ENCODE peak calls at places on chromosomes 1 and 21, in five cellular contexts. I, P, M, T and H are unnamed samples.

GRCh38 chr1:232377494-232377770 is 252.5 kb downstream of the SIPA1L2 start:
- DNase-seq in P (no peak), T (no peak), I (no peak), M (peak; percentile 78), H (peak; percentile 43)

GRCh38 chr1:203122159-203122558 is 5.4 kb upstream of the ADORA1 start:
- DNase-seq in T (no peak), M (no peak), I (peak; percentile 17), P (no peak), H (no peak)

GRCh38 chr1:214496126-214496525 is 55.3 kb downstream of the PTPN14 start:
- DNase-seq in P (no peak), I (no peak), M (no peak), T (no peak), H (peak; percentile 35)

GRCh38 chr1:162902372-162902771 is 41.4 kb upstream of the CCDC190 start:
- DNase-seq in T (no peak), I (no peak), P (no peak), M (peak; percentile 67), H (peak; percentile 17)

GRCh38 chr1:207867136-207868081 is 43.5 kb downstream of the CD34 start:
- DNase-seq in I (no peak), M (no peak), T (no peak), P (no peak), H (peak; percentile 43)

GRCh38 chr1:117932576-117932975 is 3.0 kb downstream of the WDR3 start:
- DNase-seq in M (no peak), T (no peak), P (no peak), I (no peak), H (no peak)

GRCh38 chr1:12697406-12697805 is 18.5 kb upstream of the AADACL3 start:
- DNase-seq in M (no peak), T (no peak), I (no peak), P (no peak), H (no peak)

GRCh38 chr1:211133393-211133840 is 531 bp downstream of the KCNH1 start:
- DNase-seq in M (no peak), P (no peak), T (peak; percentile 7), I (peak; percentile 58), H (peak; percentile 23)

GRCh38 chr1:205449750-205450443 is 5.9 kb downstream of the BLACAT1 start:
- DNase-seq in P (no peak), T (peak; percentile 3), I (peak; percentile 86), M (peak; percentile 36), H (peak; percentile 18)

GRCh38 chr1:92538413-92539061 is 51.8 kb upstream of the GFI1 start:
- DNase-seq in M (peak; percentile 15), I (no peak), P (no peak), T (no peak), H (peak; percentile 29)

GRCh38 chr1:231170875-231171274 is 9.0 kb downstream of the TRIM67 start:
- DNase-seq in P (no peak), T (peak; percentile 22), I (no peak), M (no peak), H (no peak)

GRCh38 chr1:235708390-235708962 is 58.9 kb upstream of the GNG4 start:
- DNase-seq in P (no peak), I (no peak), T (no peak), M (peak; percentile 66), H (no peak)

GRCh38 chr1:15452866-15453571 is 3.5 kb upstream of the CELA2A start:
- DNase-seq in M (no peak), T (no peak), I (no peak), P (no peak), H (no peak)

GRCh38 chr1:177546346-177546745 is 375.6 kb downstream of the BRINP2 start:
- DNase-seq in M (no peak), I (no peak), T (no peak), P (no peak), H (no peak)

GRCh38 chr1:235902638-235903542 is 36.2 kb upstream of the LYST start:
- DNase-seq in T (no peak), I (no peak), P (no peak), M (peak; percentile 44), H (peak; percentile 86)

GRCh38 chr21:17793271-17793670 is 25.9 kb downstream of the C21orf91 start:
- DNase-seq in M (no peak), I (no peak), T (no peak), P (no peak), H (no peak)

GRCh38 chr1:5329068-5329739 is 663.0 kb downstream of the NPHP4 start:
- DNase-seq in M (no peak), I (no peak), P (no peak), T (no peak), H (no peak)

GRCh38 chr21:39087238-39087975 is 95.8 kb downstream of the PSMG1 start:
- DNase-seq in I (no peak), P (peak; percentile 12), M (no peak), T (no peak), H (no peak)

GRCh38 chr1:12034381-12034801 is 15.1 kb downstream of the MIIP start:
- DNase-seq in I (no peak), T (no peak), P (no peak), M (peak; percentile 44), H (peak; percentile 30)

GRCh38 chr21:33655591-33656221 is 13.4 kb downstream of the ITSN1 start:
- DNase-seq in M (peak; percentile 97), P (no peak), T (peak; percentile 97), I (peak; percentile 49), H (peak; percentile 84)

GRCh38 chr1:109371271-109371739 is 26.4 kb downstream of the SORT1 start:
- DNase-seq in T (peak; percentile 98), M (peak; percentile 65), I (no peak), P (no peak), H (peak; percentile 91)

GRCh38 chr1:87386217-87386790 is 57.6 kb downstream of the LMO4 start:
- DNase-seq in I (no peak), M (no peak), P (no peak), T (no peak), H (no peak)

GRCh38 chr21:32592929-32593502 is 7.7 kb upstream of the TCP10L start:
- DNase-seq in M (no peak), I (no peak), P (no peak), T (no peak), H (no peak)

GRCh38 chr1:34794790-34795180 is 2.0 kb downstream of the GJA4 start:
- DNase-seq in T (no peak), M (no peak), I (no peak), P (no peak), H (no peak)

GRCh38 chr1:34796990-34797389 is 4.2 kb downstream of the GJA4 start:
- DNase-seq in M (no peak), I (no peak), T (no peak), P (no peak), H (no peak)

GRCh38 chr1:34792868-34793727 is at the start of gene GJA4:
- DNase-seq in P (no peak), T (no peak), I (no peak), M (no peak), H (no peak)

GRCh38 chr1:34794001-34794789 is 1.4 kb downstream of the GJA4 start:
- DNase-seq in P (no peak), M (no peak), T (no peak), I (no peak), H (no peak)

GRCh38 chr1:34795916-34796315 is 3.1 kb downstream of the GJA4 start:
- DNase-seq in M (no peak), I (no peak), T (no peak), P (no peak), H (no peak)
- H4K91ac ChIP-seq in M (no peak overlapping the region), I (no peak overlapping the region), T (no peak overlapping the region), P (no peak overlapping the region), H (peak overlapping the region; percentile 30)

GRCh38 chr1:22268327-22268726 is 125.4 kb upstream of the WNT4 start:
- DNase-seq in P (no peak), M (no peak), T (no peak), I (no peak), H (no peak)

GRCh38 chr1:22267413-22268257 is 124.7 kb upstream of the WNT4 start:
- DNase-seq in M (no peak), P (no peak), I (no peak), T (peak; percentile 29), H (no peak)

GRCh38 chr1:22263359-22263758 is 120.5 kb upstream of the WNT4 start:
- DNase-seq in I (no peak), T (no peak), M (no peak), P (no peak), H (no peak)

GRCh38 chr1:22264464-22265330 is 121.8 kb upstream of the WNT4 start:
- DNase-seq in T (peak; percentile 58), I (no peak), P (peak; percentile 24), M (no peak), H (no peak)

DNA sequence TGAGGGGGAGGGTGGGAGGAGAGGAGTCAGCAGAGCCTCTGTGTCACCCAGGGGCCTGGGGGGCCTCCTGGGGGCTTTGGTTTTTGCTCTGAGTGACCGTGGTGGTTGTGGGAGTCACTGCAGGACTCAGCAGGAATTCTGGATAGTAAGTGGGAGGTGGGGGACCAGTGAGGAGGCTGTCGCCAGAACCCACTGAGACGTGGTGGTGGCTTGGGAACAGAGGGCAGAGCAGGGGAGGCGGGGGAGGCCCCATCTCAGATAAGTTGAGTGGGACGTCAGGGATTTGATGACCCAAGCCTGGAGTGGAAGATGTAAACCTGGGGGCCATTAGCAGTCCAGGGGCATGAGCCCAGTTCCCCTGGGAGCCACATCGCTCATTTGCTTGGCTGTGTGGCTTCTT is 123.3 kb upstream of the WNT4 start:
- DNase-seq in M (no peak), T (no peak), P (no peak), I (no peak), H (no peak)
- H3K4ac ChIP-seq in M (no peak overlapping the region), T (peak overlapping the region; percentile 25), P (no peak overlapping the region), I (no peak overlapping the region), H (no peak overlapping the region)

DNA sequence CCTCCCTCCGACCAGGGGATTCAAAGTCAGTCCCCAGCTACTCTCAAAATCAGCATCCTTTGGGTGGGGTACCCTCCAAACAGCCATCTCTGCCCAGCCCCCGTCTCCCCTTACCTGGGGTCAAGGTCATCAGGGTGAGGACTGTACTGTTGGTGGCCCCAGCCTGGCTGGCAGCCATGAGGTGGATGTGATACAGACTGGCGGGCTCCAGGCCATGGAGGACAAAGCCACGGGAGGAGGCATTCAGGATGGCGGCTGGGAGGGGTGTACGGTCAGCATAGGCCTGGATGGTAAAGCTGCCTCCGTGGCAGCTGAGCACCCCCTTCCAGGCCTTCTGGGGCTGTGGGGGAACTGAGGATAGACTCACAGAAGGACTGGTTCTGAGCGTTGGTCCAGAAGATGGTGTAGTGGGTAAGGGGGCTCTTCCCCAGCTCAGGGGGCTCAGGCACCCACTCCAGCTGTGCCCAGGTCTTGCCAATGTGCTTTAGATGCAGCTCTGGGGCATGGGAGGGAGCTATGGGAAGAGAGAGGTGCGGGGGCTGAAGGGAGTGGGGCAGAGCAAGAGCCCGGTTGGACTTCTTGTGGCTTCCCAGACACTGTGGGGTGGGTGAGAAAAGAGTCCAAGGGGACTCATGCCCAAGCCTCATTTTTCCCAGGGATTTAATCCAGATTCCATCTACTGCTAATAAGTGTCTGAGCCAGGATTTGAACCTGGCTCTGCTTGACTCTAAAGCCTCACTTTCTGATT is 3.7 kb upstream of the MRPS15 start:
- DNase-seq in M (no peak), T (no peak), I (no peak), P (no peak), H (no peak)
- H4K91ac ChIP-seq in M (no peak overlapping the region), T (no peak overlapping the region), I (no peak overlapping the region), P (no peak overlapping the region), H (peak overlapping the region; percentile 62)

GRCh38 chr1:40711465-40712404 is 20.2 kb downstream of the NFYC start:
- DNase-seq in T (peak; percentile 78), P (no peak), M (peak; percentile 69), I (no peak), H (peak; percentile 39)

GRCh38 chr1:40712405-40712944 is 21.0 kb downstream of the NFYC start:
- DNase-seq in P (no peak), M (no peak), T (no peak), I (no peak), H (no peak)

GRCh38 chr1:40709100-40709801 is 17.7 kb downstream of the NFYC start:
- DNase-seq in M (peak; percentile 97), P (peak; percentile 91), T (peak; percentile 92), I (peak; percentile 93), H (peak; percentile 98)

GRCh38 chr1:40709802-40710278 is 18.3 kb downstream of the NFYC start:
- DNase-seq in M (no peak), I (no peak), T (peak; percentile 21), P (no peak), H (no peak)

GRCh38 chr1:40710581-40711315 is 19.2 kb downstream of the NFYC start:
- DNase-seq in T (peak; percentile 54), P (no peak), M (no peak), I (no peak), H (no peak)
- H3K4ac ChIP-seq in T (no peak overlapping the region), P (no peak overlapping the region), M (peak overlapping the region; percentile 17), I (no peak overlapping the region), H (no peak overlapping the region)